ENCODE peak calls at places on chromosomes 16 and 17, in nine cellular contexts. I, L, S, Z, C, V, H, Y and R are unnamed samples.

GRCh38 chr16:54342001-54342776 is 55.6 kb upstream of the IRX3 start:
- DNase-seq in S (no peak), Z (no peak), C (no peak), H (no peak), I (no peak), V (no peak), L (no peak), Y (no peak), R (no peak)

GRCh38 chr17:332558-333322 is 19.9 kb downstream of the RPH3AL start:
- DNase-seq in L (no peak), C (no peak), Y (no peak), V (no peak), S (peak), Z (no peak), I (no peak), H (peak), R (peak)

GRCh38 chr17:48175692-48176450 is 68.3 kb downstream of the SNX11 start:
- DNase-seq in C (no peak), S (no peak), Z (peak), Y (no peak), V (no peak), H (peak), I (no peak), L (no peak), R (no peak)

GRCh38 chr16:88543230-88543813 is 26.9 kb upstream of the ZC3H18 start:
- DNase-seq in I (no peak), C (no peak), S (no peak), Z (no peak), H (no peak), Y (no peak), V (no peak), L (no peak), R (no peak)

GRCh38 chr16:19346335-19346922 is 60.9 kb downstream of the CLEC19A start:
- DNase-seq in V (no peak), H (no peak), C (no peak), Z (no peak), L (no peak), I (no peak), Y (no peak), S (no peak), R (no peak)

GRCh38 chr16:75921281-75921680 is 195.0 kb upstream of the CPHXL start:
- DNase-seq in Z (no peak), Y (peak), I (no peak), H (no peak), L (no peak), V (no peak), S (no peak), C (no peak), R (no peak)

GRCh38 chr17:4475001-4475400 is 23.7 kb upstream of the SPNS2 start:
- DNase-seq in L (no peak), Y (no peak), Z (no peak), V (no peak), H (no peak), I (no peak), C (no peak), S (peak), R (no peak)

GRCh38 chr17:80261159-80261894 is 675 bp downstream of the RNF213 start:
- DNase-seq in I (peak), C (peak), H (no peak), Y (peak), V (peak), Z (peak), S (peak), L (peak), R (peak)

GRCh38 chr17:73401911-73402310 is 90.1 kb upstream of the CDC42EP4 start:
- DNase-seq in V (no peak), Y (no peak), Z (no peak), H (no peak), I (no peak), L (peak), C (no peak), S (peak), R (peak)

GRCh38 chr17:1473170-1473569 is 17.1 kb upstream of the CRK start:
- DNase-seq in I (no peak), S (no peak), L (no peak), Z (no peak), C (no peak), H (no peak), V (no peak), Y (no peak), R (no peak)

GRCh38 chr17:66310528-66311148 is 8.2 kb downstream of the PRKCA start:
- DNase-seq in I (no peak), S (peak), Z (no peak), C (no peak), L (no peak), Y (no peak), H (no peak), V (peak), R (peak)

GRCh38 chr17:50043290-50044148 is 12.4 kb upstream of the ITGA3 start:
- DNase-seq in C (no peak), Y (no peak), L (no peak), V (no peak), H (no peak), S (no peak), Z (no peak), I (no peak), R (no peak)

GRCh38 chr17:42779304-42779941 is 987 bp upstream of the WNK4 start:
- DNase-seq in L (no peak), V (no peak), S (peak), C (no peak), H (no peak), I (no peak), Z (no peak), Y (no peak), R (no peak)

GRCh38 chr16:17238285-17239028 is 232.3 kb downstream of the XYLT1 start:
- DNase-seq in S (no peak), Z (peak), C (no peak), V (no peak), L (peak), I (no peak), Y (no peak), H (no peak), R (no peak)

GRCh38 chr17:73189417-73190099 is 3.3 kb upstream of the COG1 start:
- DNase-seq in S (peak), I (no peak), L (no peak), C (no peak), Z (peak), H (no peak), Y (peak), V (no peak), R (peak)

GRCh38 chr17:46889519-46889918 is 33.4 kb upstream of the GOSR2 start:
- DNase-seq in S (no peak), Y (no peak), Z (no peak), H (no peak), C (no peak), L (no peak), V (no peak), I (no peak), R (no peak)

GRCh38 chr17:77842148-77842905 is 116.2 kb upstream of the TNRC6C start:
- DNase-seq in I (no peak), V (no peak), H (no peak), S (no peak), C (no peak), Y (peak), Z (no peak), L (no peak), R (no peak)

GRCh38 chr16:19804538-19805323 is 79.9 kb downstream of the GPRC5B start:
- DNase-seq in Z (no peak), L (peak), V (no peak), C (no peak), I (no peak), Y (peak), S (peak), H (no peak), R (no peak)

GRCh38 chr17:76139801-76140660 is 1.0 kb downstream of the FOXJ1 start:
- DNase-seq in Z (no peak), L (peak), Y (no peak), H (no peak), S (no peak), C (no peak), V (no peak), I (peak), R (peak)

GRCh38 chr17:67671492-67671891 is 46.2 kb upstream of the NOL11 start:
- DNase-seq in I (no peak), Y (peak), H (no peak), V (no peak), C (no peak), Z (no peak), L (no peak), S (no peak), R (no peak)

GRCh38 chr17:30921544-30922196 is at the start of gene ADAP2:
- DNase-seq in C (peak), Y (peak), Z (no peak), I (peak), L (no peak), H (no peak), S (peak), V (no peak), R (peak)

GRCh38 chr16:57106767-57107166 is 14.4 kb downstream of the CPNE2 start:
- DNase-seq in C (no peak), Z (no peak), Y (no peak), H (no peak), L (no peak), I (no peak), S (no peak), V (no peak), R (no peak)

GRCh38 chr17:16991349-16992009 is 19.6 kb upstream of the TNFRSF13B start:
- DNase-seq in C (peak), H (no peak), V (peak), Z (peak), S (peak), L (peak), I (peak), Y (peak), R (peak)

GRCh38 chr17:48546187-48546923 is 1.4 kb upstream of the HOXB2 start:
- DNase-seq in Y (no peak), S (peak), I (no peak), V (no peak), L (no peak), Z (no peak), H (no peak), C (peak), R (no peak)